ENCODE peak calls at places on chromosomes 2 and 18, in six cellular contexts. O, P, U, V, A and R are unnamed samples.

GRCh38 chr2:237304763-237305514 is 109.0 kb downstream of the COL6A3 start:
- DNase-seq in V (peak), U (peak), P (no peak), O (no peak), A (no peak), R (no peak)

GRCh38 chr2:40451926-40452605 is at the start of gene SLC8A1:
- DNase-seq in A (peak), O (no peak), U (peak), P (no peak), V (no peak), R (no peak)

GRCh38 chr2:37552339-37552738 is 119.1 kb downstream of the CDC42EP3 start:
- DNase-seq in V (no peak), P (no peak), U (no peak), O (no peak), A (no peak), R (no peak)

GRCh38 chr2:65299246-65299645 is 71.6 kb downstream of the ACTR2 start:
- DNase-seq in V (no peak), U (peak), O (no peak), A (peak), P (no peak), R (no peak)

GRCh38 chr2:18701981-18702380 is 112.6 kb upstream of the NT5C1B start:
- DNase-seq in P (no peak), V (peak), O (no peak), A (no peak), U (peak), R (no peak)

GRCh38 chr2:135974036-135974435 is 11.4 kb downstream of the DARS1 start:
- DNase-seq in P (no peak), U (peak), O (no peak), A (peak), V (no peak), R (no peak)

GRCh38 chr2:222743263-222743865 is 71.9 kb downstream of the MOGAT1 start:
- DNase-seq in U (peak), V (no peak), A (peak), P (no peak), O (peak), R (peak)

GRCh38 chr18:3716116-3716660 is 266.2 kb downstream of the TGIF1 start:
- DNase-seq in V (no peak), A (no peak), O (no peak), P (no peak), U (no peak), R (no peak)

GRCh38 chr18:34729740-34730338 is 19.7 kb downstream of the DTNA start:
- DNase-seq in P (no peak), U (no peak), A (peak), V (peak), O (peak), R (no peak)

GRCh38 chr2:203301667-203302066 is 26.5 kb upstream of the ABI2 start:
- DNase-seq in P (no peak), U (no peak), V (no peak), A (no peak), O (no peak), R (no peak)

GRCh38 chr18:79680100-79680879 is 687 bp downstream of the CTDP1 start:
- DNase-seq in V (peak), P (peak), O (no peak), A (peak), U (peak), R (no peak)

GRCh38 chr2:217091531-217091930 is 231.7 kb upstream of the TNP1 start:
- DNase-seq in P (no peak), A (no peak), O (no peak), V (no peak), U (no peak), R (no peak)

GRCh38 chr2:217095511-217096205 is 235.8 kb upstream of the TNP1 start:
- DNase-seq in A (no peak), P (no peak), U (no peak), O (no peak), V (no peak), R (no peak)

GRCh38 chr2:217090884-217091283 is 231.0 kb upstream of the TNP1 start:
- DNase-seq in P (no peak), A (no peak), V (no peak), O (no peak), U (no peak), R (no peak)

GRCh38 chr2:217090024-217090473 is 230.2 kb upstream of the TNP1 start:
- DNase-seq in A (peak), P (no peak), O (no peak), U (peak), V (peak), R (no peak)

GRCh38 chr2:217092710-217093379 is 233.0 kb upstream of the TNP1 start:
- DNase-seq in O (peak), P (no peak), U (no peak), V (no peak), A (no peak), R (no peak)
- TF ChIP-seq CTCF in O (no peak), P (no peak), U (no peak), V (no peak), A (no peak), R (no peak)

DNA sequence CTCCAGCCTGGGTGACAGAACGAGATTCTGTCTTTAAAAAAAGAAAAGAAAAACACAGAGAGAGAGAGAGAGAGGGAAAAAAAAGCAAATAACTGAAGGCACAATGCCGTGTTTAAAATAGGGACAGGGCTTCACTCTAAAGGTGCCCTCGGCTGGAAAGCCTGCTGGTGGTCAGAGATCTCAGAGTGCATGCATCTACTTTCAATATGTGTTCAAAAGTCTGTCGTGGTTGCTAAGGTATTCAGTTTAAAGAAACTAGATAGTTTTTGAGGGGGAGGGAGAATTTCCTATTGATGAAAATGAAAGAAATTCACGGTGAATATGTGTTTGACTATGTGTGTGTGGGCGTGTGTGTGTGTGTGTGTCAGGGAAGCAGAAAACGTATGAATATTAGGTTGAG is 11.0 kb upstream of the CBLN2 start:
- DNase-seq in V (no peak), O (no peak), U (no peak), P (peak), A (no peak), R (no peak)
- TF ChIP-seq CTCF in V (no peak), O (no peak), U (no peak), P (no peak), A (no peak), R (no peak)

GRCh38 chr2:86703704-86704370 is 16.3 kb upstream of the RMND5A start:
- DNase-seq in U (peak), O (no peak), A (no peak), V (peak), P (peak), R (no peak)
- TF ChIP-seq CTCF in U (no peak), O (no peak), A (no peak), V (no peak), P (no peak), R (no peak)

DNA sequence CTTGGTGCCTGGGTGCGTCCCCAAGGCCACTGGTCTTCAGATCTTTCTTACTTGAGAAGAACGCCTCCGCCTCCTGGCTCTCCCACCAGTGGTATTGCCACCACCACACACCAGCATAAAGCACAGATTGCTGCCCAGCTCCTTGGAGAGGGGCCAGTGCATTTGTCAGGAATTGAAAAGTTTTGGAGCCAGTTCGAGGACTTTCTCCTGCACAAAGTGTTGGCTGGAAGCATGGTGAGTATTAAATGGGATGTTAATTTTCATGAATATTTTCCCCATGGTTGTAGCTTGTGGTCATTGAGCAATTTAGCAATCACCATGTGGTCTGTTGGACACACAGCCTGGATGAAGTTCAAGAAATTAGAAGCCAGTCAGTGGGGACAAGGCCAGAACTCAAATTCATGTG is 684.6 kb upstream of the FANCL start:
- DNase-seq in O (no peak), V (peak), P (no peak), A (no peak), U (peak), R (no peak)
- TF ChIP-seq CTCF in O (no peak), V (no peak), P (no peak), A (no peak), U (no peak), R (no peak)